ENCODE peak calls at places on chromosomes 1 and 21, in six cellular contexts. X is KBM-7, D is spleen, Q is iris pigment epithelial cell, F is NCI-H1694 treated with DMSO at 0.1 percent for 48 hours, Y is germinal center. S is an unnamed sample.

GRCh38 chr1:40316595-40317393 is at the start of gene COL9A2:
- DNase-seq in X (no peak), D (peak), Q (no peak), F (no peak), Y (peak), S (peak)

GRCh38 chr1:12580054-12580887 is 37.7 kb downstream of the DHRS3 start:
- DNase-seq in X (no peak), D (no peak), Q (peak), F (no peak), Y (no peak), S (no peak)

GRCh38 chr1:91712981-91713841 is 172.7 kb downstream of the TGFBR3 start:
- DNase-seq in X (peak), D (no peak), Q (peak), F (no peak), Y (no peak), S (peak)

GRCh38 chr1:29599826-29600225 is 363.5 kb downstream of the PTPRU start:
- DNase-seq in X (no peak), D (no peak), Q (no peak), F (no peak), Y (no peak), S (no peak)

GRCh38 chr1:30668546-30669327 is 54.6 kb downstream of the MATN1 start:
- DNase-seq in X (no peak), D (peak), Q (no peak), F (no peak), Y (no peak), S (no peak)

GRCh38 chr1:112651205-112651604 is 23.3 kb upstream of the MOV10 start:
- DNase-seq in X (no peak), D (no peak), Q (no peak), F (no peak), Y (no peak), S (no peak)

GRCh38 chr1:39410915-39411436 is 80.5 kb upstream of the BMP8A start:
- DNase-seq in X (peak), D (peak), Q (peak), F (peak), Y (peak), S (peak)

GRCh38 chr1:211830330-211831142 is at the start of gene LPGAT1:
- DNase-seq in X (peak), D (peak), Q (peak), F (peak), Y (peak), S (peak)

GRCh38 chr1:213988639-213989070 is 882 bp downstream of the PROX1 start:
- DNase-seq in X (no peak), D (no peak), Q (no peak), F (no peak), Y (no peak), S (peak)

GRCh38 chr21:41142051-41142795 is 25.7 kb upstream of the BACE2 start:
- DNase-seq in X (no peak), D (no peak), Q (peak), F (peak), Y (no peak), S (peak)

GRCh38 chr1:167111853-167112455 is 18.1 kb downstream of the STYXL2 start:
- DNase-seq in X (no peak), D (no peak), Q (no peak), F (no peak), Y (no peak), S (no peak)

S was measured in dermis blood vessel endothelial cell.